ENCODE peak calls at places on chromosomes 12 and 14, in six cellular contexts. I is IMR-90, K is H9, W is neuronal stem cell, Q is H1, V is trophoblast cell. E is an unnamed sample.

GRCh38 chr14:76784881-76785280 is 23.6 kb downstream of the VASH1 start:
- DNase-seq in I (peak; percentile 75), K (peak; percentile 90), W (peak; percentile 79), Q (peak; percentile 58), V (peak; percentile 77), E (peak; percentile 87)

GRCh38 chr14:39266589-39266870 is 32.8 kb downstream of the MIA2 start:
- DNase-seq in I (peak; percentile 34), K (no peak), W (no peak), Q (peak; percentile 5), V (no peak), E (no peak)

GRCh38 chr12:95116773-95117172 is 43.4 kb upstream of the NR2C1 start:
- DNase-seq in I (no peak), K (peak; percentile 45), W (no peak), Q (no peak), V (no peak), E (no peak)

GRCh38 chr12:111363578-111363977 is 5.3 kb downstream of the PHETA1 start:
- DNase-seq in I (peak; percentile 48), K (no peak), W (no peak), Q (no peak), V (peak; percentile 73), E (peak; percentile 5)

GRCh38 chr12:57389033-57389432 is 41.8 kb downstream of the R3HDM2 start:
- DNase-seq in I (peak; percentile 95), K (no peak), W (no peak), Q (no peak), V (peak; percentile 1), E (peak; percentile 87)

GRCh38 chr12:122871851-122872785 is 23.8 kb downstream of the VPS37B start:
- DNase-seq in I (peak; percentile 88), K (peak; percentile 100), W (no peak), Q (peak; percentile 96), V (peak; percentile 66), E (peak; percentile 86)

GRCh38 chr12:14770495-14771313 is 32.6 kb downstream of the WBP11 start:
- DNase-seq in I (peak; percentile 91), K (peak; percentile 97), W (peak; percentile 76), Q (peak; percentile 80), V (peak; percentile 98), E (peak; percentile 97)

GRCh38 chr12:108939594-108939993 is 59.7 kb downstream of the DAO start:
- DNase-seq in I (peak; percentile 13), K (peak; percentile 57), W (peak; percentile 4), Q (no peak), V (peak; percentile 44), E (peak; percentile 28)

GRCh38 chr12:15863258-15863835 is 18.8 kb upstream of the STRAP start:
- DNase-seq in I (peak; percentile 29), K (no peak), W (no peak), Q (no peak), V (peak; percentile 33), E (peak; percentile 61)

GRCh38 chr12:40946612-40947194 is 241.4 kb upstream of the PDZRN4 start:
- DNase-seq in I (peak; percentile 42), K (no peak), W (peak; percentile 5), Q (no peak), V (peak; percentile 59), E (peak; percentile 51)

GRCh38 chr12:19185262-19185929 is 55.9 kb downstream of the PLEKHA5 start:
- DNase-seq in I (no peak), K (no peak), W (no peak), Q (no peak), V (no peak), E (no peak)

GRCh38 chr12:19183121-19183838 is 53.7 kb downstream of the PLEKHA5 start:
- DNase-seq in I (peak; percentile 37), K (no peak), W (no peak), Q (no peak), V (no peak), E (peak; percentile 47)

GRCh38 chr12:19190292-19191031 is 60.9 kb downstream of the PLEKHA5 start:
- DNase-seq in I (peak; percentile 59), K (no peak), W (no peak), Q (no peak), V (peak; percentile 34), E (peak; percentile 57)

GRCh38 chr12:19189522-19189921 is 60.0 kb downstream of the PLEKHA5 start:
- DNase-seq in I (peak; percentile 31), K (no peak), W (no peak), Q (no peak), V (no peak), E (no peak)

GRCh38 chr12:19186722-19187661 is 57.5 kb downstream of the PLEKHA5 start:
- DNase-seq in I (peak; percentile 71), K (no peak), W (peak; percentile 15), Q (no peak), V (peak; percentile 67), E (peak; percentile 67)
- H3K4me1 ChIP-seq in I (peaks cover 10% of the 10 kb centered on the region), K (peaks cover 5% of the 10 kb centered on the region), W (no peaks in the 10 kb centered on the region), Q (peaks cover 33% of the 10 kb centered on the region), V (no peaks in the 10 kb centered on the region), E (peaks cover 4% of the 10 kb centered on the region)

DNA sequence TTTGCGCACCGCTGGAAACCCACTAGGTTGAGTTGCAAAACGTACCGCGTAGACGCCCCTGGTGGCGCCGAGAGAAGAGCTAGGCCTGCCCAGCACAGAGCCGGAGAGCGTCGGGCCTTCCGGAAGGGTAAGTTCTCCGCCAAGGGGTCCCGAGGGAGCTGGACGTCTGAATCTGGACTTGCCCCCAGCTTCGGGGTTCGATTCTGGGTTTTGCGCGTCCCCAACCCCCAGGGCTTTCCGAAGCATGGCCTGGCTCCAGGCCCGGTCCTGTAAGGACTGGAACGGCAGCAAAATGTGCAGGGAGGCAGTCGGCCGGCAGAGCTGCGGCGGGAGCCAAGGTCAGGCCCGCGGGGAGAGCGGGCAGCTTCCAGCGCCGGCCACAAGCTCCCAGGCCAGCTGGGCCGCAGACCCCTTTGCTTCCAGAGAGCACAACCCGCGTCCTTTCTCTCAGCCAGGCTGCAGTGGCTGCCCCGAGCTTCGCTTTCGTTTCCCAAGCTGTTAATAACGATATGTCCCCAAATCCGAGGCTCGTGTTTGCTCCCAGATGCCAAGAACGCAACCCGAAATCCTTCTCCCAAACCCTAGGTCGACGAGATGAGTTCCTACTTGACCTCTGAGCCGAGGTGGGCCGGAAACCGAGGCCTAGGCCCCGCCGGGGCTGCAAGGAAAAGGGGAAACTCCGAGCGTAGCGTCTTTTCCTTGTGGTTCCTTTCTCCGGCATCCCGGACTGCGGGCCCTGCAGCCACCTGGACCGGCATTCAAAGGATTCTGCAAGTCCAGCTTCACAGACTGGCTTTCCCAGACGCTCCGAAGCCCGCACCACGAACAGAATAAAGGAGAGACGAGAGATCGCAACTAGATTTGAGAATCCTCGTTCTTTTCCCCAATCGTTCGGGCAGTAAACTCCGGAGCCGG is 3.2 kb upstream of the TBX5 start:
- DNase-seq in I (peak; percentile 79), K (peak; percentile 71), W (peak; percentile 47), Q (no peak), V (no peak), E (peak; percentile 21)
- H3K14ac ChIP-seq in I (peak overlapping the region; percentile 97), K (no peak overlapping the region), W (no peak overlapping the region), Q (no peak overlapping the region), V (no peak overlapping the region), E (no peak overlapping the region)

DNA sequence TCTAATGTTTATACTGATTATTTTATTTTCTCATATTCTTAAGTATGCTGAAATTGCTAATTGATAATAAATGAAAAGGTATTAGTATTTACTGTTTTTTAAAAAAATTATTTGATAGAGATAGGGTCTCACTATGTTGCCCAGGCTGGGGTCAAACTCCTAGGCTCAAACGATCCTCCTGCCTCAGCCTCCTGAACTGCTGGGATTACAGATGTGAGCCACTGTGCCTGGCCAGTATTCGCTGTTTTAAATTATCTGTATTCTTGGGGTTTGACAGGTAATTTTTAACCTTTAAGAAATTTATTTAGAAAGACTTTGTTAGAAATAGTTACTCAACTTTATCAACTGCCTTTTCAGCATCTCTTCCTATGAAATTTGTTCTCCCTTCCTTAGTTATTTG is 32.2 kb downstream of the RAN start:
- DNase-seq in I (no peak), K (no peak), W (no peak), Q (no peak), V (no peak), E (no peak)
- H3K4me1 ChIP-seq in I (no peaks in the 10 kb centered on the region), K (no peaks in the 10 kb centered on the region), W (no peaks in the 10 kb centered on the region), Q (no peaks in the 10 kb centered on the region), V (no peaks in the 10 kb centered on the region), E (no peaks in the 10 kb centered on the region)

DNA sequence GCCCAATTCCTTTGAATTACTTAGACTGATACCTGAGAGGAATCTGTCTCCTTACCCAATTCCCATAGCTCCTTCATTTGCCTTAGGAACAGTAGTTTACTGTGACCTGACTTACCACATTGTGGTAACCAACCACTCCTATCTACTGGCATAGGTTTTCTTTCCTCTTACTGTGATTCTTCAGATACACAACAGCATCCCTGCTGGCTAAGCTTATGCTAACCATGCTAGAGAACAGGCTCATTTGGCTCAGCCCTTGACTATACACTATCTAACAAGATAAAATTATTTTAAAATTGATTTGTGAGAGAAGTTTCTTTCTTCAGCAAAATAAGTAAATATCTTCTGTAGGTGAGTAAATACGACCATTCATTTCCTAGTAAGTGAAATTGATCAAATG is 320.4 kb upstream of the DDHD1 start:
- DNase-seq in I (no peak), K (no peak), W (no peak), Q (no peak), V (no peak), E (no peak)
- H3K14ac ChIP-seq in I (no peak overlapping the region), K (no peak overlapping the region), W (no peak overlapping the region), Q (no peak overlapping the region), V (no peak overlapping the region), E (no peak overlapping the region)

GRCh38 chr14:83255015-83255726 is 1721.5 kb upstream of the SEL1L start:
- DNase-seq in I (peak; percentile 9), K (no peak), W (no peak), Q (no peak), V (peak; percentile 3), E (peak; percentile 77)

GRCh38 chr14:83251402-83251801 is 1717.7 kb upstream of the SEL1L start:
- DNase-seq in I (no peak), K (no peak), W (no peak), Q (no peak), V (peak; percentile 4), E (peak; percentile 8)

GRCh38 chr14:83255727-83256090 is 1722.1 kb upstream of the SEL1L start:
- DNase-seq in I (no peak), K (no peak), W (no peak), Q (no peak), V (no peak), E (no peak)

GRCh38 chr14:83257466-83258439 is 1724.1 kb upstream of the SEL1L start:
- DNase-seq in I (no peak), K (no peak), W (no peak), Q (no peak), V (peak; percentile 1), E (peak; percentile 2)

DNA sequence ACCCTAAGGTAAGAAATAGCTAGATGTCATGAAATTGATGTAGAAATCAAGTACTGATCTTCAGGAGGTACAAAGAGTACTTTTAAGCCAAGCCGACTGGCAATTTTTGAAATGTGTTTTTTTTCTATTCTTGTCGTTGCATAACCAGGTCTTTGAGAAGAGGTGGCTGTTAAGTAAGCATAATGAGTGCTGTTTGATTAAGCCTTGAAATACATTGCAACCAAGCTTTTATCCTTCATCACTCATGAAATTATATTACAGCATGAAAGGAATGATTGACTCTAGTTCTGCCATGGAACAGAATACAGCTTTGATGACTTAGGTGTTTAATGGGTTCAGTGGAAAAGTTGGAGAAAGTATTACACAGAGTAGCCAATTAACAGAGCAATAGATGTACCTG is 1720.2 kb upstream of the SEL1L start:
- DNase-seq in I (no peak), K (no peak), W (no peak), Q (no peak), V (no peak), E (no peak)
- H3K4me1 ChIP-seq in I (no peaks in the 10 kb centered on the region), K (no peaks in the 10 kb centered on the region), W (no peaks in the 10 kb centered on the region), Q (no peaks in the 10 kb centered on the region), V (no peaks in the 10 kb centered on the region), E (no peaks in the 10 kb centered on the region)

DNA sequence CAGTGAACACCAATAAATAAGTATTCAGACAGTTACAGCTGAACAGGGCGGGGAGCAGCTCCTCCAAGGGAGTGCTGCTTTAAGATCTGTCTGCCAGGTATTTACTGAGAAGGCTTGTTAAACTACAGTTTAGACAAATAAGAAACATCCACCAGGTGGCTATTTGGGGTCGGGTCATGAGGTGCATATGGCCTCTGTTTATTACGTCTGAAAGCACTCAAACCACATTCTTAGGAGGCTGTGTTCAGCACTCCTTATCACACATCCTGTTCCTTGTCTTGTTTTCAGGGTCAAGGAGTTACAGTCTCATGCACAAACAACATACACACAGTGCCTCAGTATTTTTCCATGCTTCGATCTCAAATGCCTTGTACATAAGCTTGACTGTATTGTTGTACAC is 78.8 kb downstream of the KCNMB4 start:
- DNase-seq in I (no peak), K (no peak), W (no peak), Q (no peak), V (no peak), E (no peak)
- H3K14ac ChIP-seq in I (no peak overlapping the region), K (no peak overlapping the region), W (no peak overlapping the region), Q (no peak overlapping the region), V (no peak overlapping the region), E (no peak overlapping the region)